ENCODE peak calls at places on chromosome 20, in six cellular contexts. One of them, this sample, is unnamed.

GRCh38 chr20:48107560-48107959 is 322.3 kb upstream of the SULF2 start:
- DNase-seq in right atrium auricular region: no peak
- DNase-seq in cardiac muscle cell: no peak
- DNase-seq in colonic mucosa: no peak
- DNase-seq in vagina: no peak
- DNase-seq in esophagus muscularis mucosa: no peak
- DNase-seq in this sample: no peak

GRCh38 chr20:62704341-62704948 is 4.2 kb upstream of the NTSR1 start:
- DNase-seq in esophagus muscularis mucosa: no peak
- DNase-seq in vagina: no peak
- DNase-seq in cardiac muscle cell: peak; percentile 73
- DNase-seq in colonic mucosa: peak; percentile 68
- DNase-seq in right atrium auricular region: peak; percentile 86
- DNase-seq in this sample: peak; percentile 65

GRCh38 chr20:62019881-62020492 is 45.7 kb downstream of the TAF4 start:
- DNase-seq in colonic mucosa: no peak
- DNase-seq in esophagus muscularis mucosa: no peak
- DNase-seq in vagina: no peak
- DNase-seq in cardiac muscle cell: no peak
- DNase-seq in right atrium auricular region: no peak
- DNase-seq in this sample: no peak

GRCh38 chr20:62427172-62428007 is at the start of gene RBBP8NL:
- DNase-seq in colonic mucosa: peak; percentile 96
- DNase-seq in esophagus muscularis mucosa: no peak
- DNase-seq in cardiac muscle cell: no peak
- DNase-seq in vagina: no peak
- DNase-seq in right atrium auricular region: no peak
- DNase-seq in this sample: peak; percentile 90

GRCh38 chr20:61092199-61092598 is 159.9 kb upstream of the CDH4 start:
- DNase-seq in right atrium auricular region: no peak
- DNase-seq in vagina: no peak
- DNase-seq in cardiac muscle cell: no peak
- DNase-seq in colonic mucosa: no peak
- DNase-seq in esophagus muscularis mucosa: no peak
- DNase-seq in this sample: no peak

GRCh38 chr20:9032758-9033157 is 36.1 kb upstream of the PLCB4 start:
- DNase-seq in esophagus muscularis mucosa: no peak
- DNase-seq in vagina: no peak
- DNase-seq in right atrium auricular region: no peak
- DNase-seq in cardiac muscle cell: no peak
- DNase-seq in colonic mucosa: no peak
- DNase-seq in this sample: no peak

GRCh38 chr20:57790176-57790575 is 80.4 kb upstream of the PMEPA1 start:
- DNase-seq in vagina: no peak
- DNase-seq in esophagus muscularis mucosa: no peak
- DNase-seq in cardiac muscle cell: no peak
- DNase-seq in colonic mucosa: no peak
- DNase-seq in right atrium auricular region: no peak
- DNase-seq in this sample: no peak

GRCh38 chr20:63590218-63591146 is 16.4 kb upstream of the HELZ2 start:
- DNase-seq in colonic mucosa: no peak
- DNase-seq in right atrium auricular region: no peak
- DNase-seq in vagina: no peak
- DNase-seq in esophagus muscularis mucosa: no peak
- DNase-seq in cardiac muscle cell: no peak
- DNase-seq in this sample: no peak

GRCh38 chr20:62768815-62769287 is 27.4 kb upstream of the MRGBP start:
- DNase-seq in esophagus muscularis mucosa: no peak
- DNase-seq in cardiac muscle cell: peak; percentile 33
- DNase-seq in right atrium auricular region: no peak
- DNase-seq in colonic mucosa: no peak
- DNase-seq in vagina: no peak
- DNase-seq in this sample: peak; percentile 68

GRCh38 chr20:47855799-47856198 is 70.5 kb upstream of the SULF2 start:
- DNase-seq in right atrium auricular region: no peak
- DNase-seq in vagina: no peak
- DNase-seq in colonic mucosa: no peak
- DNase-seq in cardiac muscle cell: no peak
- DNase-seq in esophagus muscularis mucosa: no peak
- DNase-seq in this sample: no peak

GRCh38 chr20:35729836-35730582 is 12.1 kb downstream of the RBM39 start:
- DNase-seq in vagina: no peak
- DNase-seq in colonic mucosa: no peak
- DNase-seq in esophagus muscularis mucosa: no peak
- DNase-seq in cardiac muscle cell: no peak
- DNase-seq in right atrium auricular region: no peak
- DNase-seq in this sample: no peak

GRCh38 chr20:35731469-35731788 is 10.6 kb downstream of the RBM39 start:
- DNase-seq in right atrium auricular region: no peak
- DNase-seq in cardiac muscle cell: no peak
- DNase-seq in vagina: no peak
- DNase-seq in colonic mucosa: no peak
- DNase-seq in esophagus muscularis mucosa: no peak
- DNase-seq in this sample: no peak

GRCh38 chr20:35730583-35731468 is 11.2 kb downstream of the RBM39 start:
- DNase-seq in esophagus muscularis mucosa: no peak
- DNase-seq in colonic mucosa: no peak
- DNase-seq in vagina: no peak
- DNase-seq in cardiac muscle cell: no peak
- DNase-seq in right atrium auricular region: no peak
- DNase-seq in this sample: no peak

GRCh38 chr20:35732644-35732982 is 9.4 kb downstream of the RBM39 start:
- DNase-seq in right atrium auricular region: no peak
- DNase-seq in colonic mucosa: no peak
- DNase-seq in esophagus muscularis mucosa: no peak
- DNase-seq in vagina: no peak
- DNase-seq in cardiac muscle cell: no peak
- DNase-seq in this sample: no peak

DNA sequence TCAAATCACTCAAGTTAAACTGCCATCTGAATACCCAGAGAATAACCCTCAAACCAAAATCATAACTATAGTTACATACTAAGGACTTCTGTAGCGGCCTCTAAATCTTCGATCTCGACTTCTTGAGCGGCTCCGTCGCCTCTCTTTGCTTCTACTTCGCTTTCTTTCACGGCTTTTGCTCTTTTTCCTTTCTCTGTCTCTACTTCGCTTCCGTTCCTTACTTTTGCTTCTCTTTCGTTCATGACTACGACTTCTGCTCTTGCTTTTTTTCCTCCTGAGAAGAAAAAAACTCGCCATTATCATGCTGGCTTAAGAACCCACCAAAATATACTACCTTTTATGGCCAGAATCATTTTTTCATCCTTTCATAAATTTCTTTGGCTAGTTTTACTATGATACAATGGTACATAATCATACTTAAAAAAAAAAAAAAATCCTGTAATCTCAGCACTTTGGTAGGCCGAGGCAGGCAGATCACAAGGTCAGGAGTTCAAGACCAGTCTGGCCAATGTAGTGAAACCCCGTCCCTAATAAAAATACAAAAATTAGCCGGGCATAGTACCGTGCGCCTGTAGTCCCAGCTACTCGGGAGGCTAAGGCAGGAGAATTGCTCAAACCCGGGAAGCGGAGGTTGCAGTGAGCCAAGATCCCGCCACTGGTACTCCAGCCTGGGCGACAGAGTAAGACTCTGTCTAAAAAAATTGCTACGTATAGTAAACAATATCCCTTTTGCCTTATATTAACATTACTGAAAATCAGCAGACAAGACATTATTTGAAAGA is 10.0 kb downstream of the RBM39 start:
- DNase-seq in vagina: no peak
- DNase-seq in right atrium auricular region: no peak
- DNase-seq in colonic mucosa: no peak
- DNase-seq in cardiac muscle cell: no peak
- DNase-seq in esophagus muscularis mucosa: no peak
- DNase-seq in this sample: no peak
- H3K36me3 ChIP-seq in vagina: peaks cover 91% of the 10 kb centered on the region
- H3K36me3 ChIP-seq in right atrium auricular region: peaks cover 100% of the 10 kb centered on the region
- H3K36me3 ChIP-seq in colonic mucosa: peaks cover 54% of the 10 kb centered on the region
- H3K36me3 ChIP-seq in cardiac muscle cell: peaks cover 90% of the 10 kb centered on the region
- H3K36me3 ChIP-seq in esophagus muscularis mucosa: peaks cover 100% of the 10 kb centered on the region
- H3K36me3 ChIP-seq in this sample: peaks cover 24% of the 10 kb centered on the region

GRCh38 chr20:49665796-49666195 is 47.9 kb downstream of the B4GALT5 start:
- DNase-seq in vagina: no peak
- DNase-seq in esophagus muscularis mucosa: no peak
- DNase-seq in colonic mucosa: no peak
- DNase-seq in right atrium auricular region: no peak
- DNase-seq in cardiac muscle cell: no peak
- DNase-seq in this sample: no peak
- H3K9me3 ChIP-seq in vagina: no peaks in the 10 kb centered on the region
- H3K9me3 ChIP-seq in esophagus muscularis mucosa: no peaks in the 10 kb centered on the region
- H3K9me3 ChIP-seq in colonic mucosa: no peaks in the 10 kb centered on the region
- H3K9me3 ChIP-seq in right atrium auricular region: no peaks in the 10 kb centered on the region
- H3K9me3 ChIP-seq in cardiac muscle cell: no peaks in the 10 kb centered on the region
- H3K9me3 ChIP-seq in this sample: no peaks in the 10 kb centered on the region

GRCh38 chr20:32463642-32464400 is 105.7 kb downstream of the ASXL1 start:
- DNase-seq in esophagus muscularis mucosa: no peak
- DNase-seq in cardiac muscle cell: peak; percentile 34
- DNase-seq in colonic mucosa: peak; percentile 85
- DNase-seq in vagina: no peak
- DNase-seq in right atrium auricular region: no peak
- DNase-seq in this sample: peak; percentile 80

GRCh38 chr20:32465092-32465900 is 107.2 kb downstream of the ASXL1 start:
- DNase-seq in cardiac muscle cell: no peak
- DNase-seq in vagina: no peak
- DNase-seq in right atrium auricular region: peak; percentile 81
- DNase-seq in esophagus muscularis mucosa: no peak
- DNase-seq in colonic mucosa: peak; percentile 91
- DNase-seq in this sample: peak; percentile 98

GRCh38 chr20:32462900-32463641 is 104.9 kb downstream of the ASXL1 start:
- DNase-seq in cardiac muscle cell: no peak
- DNase-seq in right atrium auricular region: no peak
- DNase-seq in vagina: no peak
- DNase-seq in colonic mucosa: peak; percentile 79
- DNase-seq in esophagus muscularis mucosa: no peak
- DNase-seq in this sample: peak; percentile 94

GRCh38 chr20:32466739-32467505 is 108.8 kb downstream of the ASXL1 start:
- DNase-seq in vagina: no peak
- DNase-seq in cardiac muscle cell: no peak
- DNase-seq in right atrium auricular region: no peak
- DNase-seq in colonic mucosa: no peak
- DNase-seq in esophagus muscularis mucosa: no peak
- DNase-seq in this sample: no peak

DNA sequence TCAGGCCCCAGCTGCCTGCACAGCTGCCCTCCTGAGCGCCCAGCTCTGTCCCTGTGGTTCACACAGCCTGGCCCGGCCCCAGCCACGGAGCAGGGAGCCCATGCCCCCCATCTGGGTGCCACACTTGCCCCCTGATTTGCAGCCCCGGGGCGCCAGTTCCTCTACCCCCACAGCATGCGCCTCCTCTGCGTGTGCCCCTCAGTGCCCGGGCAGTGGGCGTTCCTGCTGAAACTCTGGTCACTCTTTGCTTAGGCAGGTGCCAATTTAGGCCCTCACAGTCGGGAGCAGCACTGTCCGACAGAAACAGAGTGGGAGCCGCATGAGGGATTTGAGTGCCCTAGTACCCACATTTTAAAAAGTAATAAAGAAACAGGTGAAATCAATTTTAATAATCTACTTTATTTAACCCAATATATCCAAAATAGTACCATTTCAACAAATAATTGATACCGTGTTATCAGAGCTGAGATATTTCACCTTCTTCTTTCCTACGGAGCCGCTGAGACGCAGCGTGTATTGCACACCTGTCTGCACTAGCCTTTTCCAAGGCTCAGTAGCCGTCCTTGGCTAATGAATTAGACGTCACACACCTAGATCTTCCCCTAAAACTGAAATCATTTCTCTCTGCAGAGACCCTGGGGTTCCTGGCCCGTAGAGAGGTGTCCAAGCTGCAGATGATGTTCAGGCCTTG is 106.4 kb downstream of the ASXL1 start:
- DNase-seq in cardiac muscle cell: no peak
- DNase-seq in esophagus muscularis mucosa: no peak
- DNase-seq in right atrium auricular region: no peak
- DNase-seq in colonic mucosa: no peak
- DNase-seq in vagina: no peak
- DNase-seq in this sample: no peak
- H3K36me3 ChIP-seq in cardiac muscle cell: no peaks in the 10 kb centered on the region
- H3K36me3 ChIP-seq in esophagus muscularis mucosa: no peaks in the 10 kb centered on the region
- H3K36me3 ChIP-seq in right atrium auricular region: no peaks in the 10 kb centered on the region
- H3K36me3 ChIP-seq in colonic mucosa: no peaks in the 10 kb centered on the region
- H3K36me3 ChIP-seq in vagina: peaks cover 3% of the 10 kb centered on the region
- H3K36me3 ChIP-seq in this sample: no peaks in the 10 kb centered on the region

GRCh38 chr20:25859649-25860530 is 163.2 kb upstream of the ZNF337 start:
- DNase-seq in right atrium auricular region: peak; percentile 81
- DNase-seq in colonic mucosa: peak; percentile 56
- DNase-seq in esophagus muscularis mucosa: no peak
- DNase-seq in cardiac muscle cell: peak; percentile 51
- DNase-seq in vagina: no peak
- DNase-seq in this sample: peak; percentile 50
- H3K9me3 ChIP-seq in right atrium auricular region: no peaks in the 10 kb centered on the region
- H3K9me3 ChIP-seq in colonic mucosa: no peaks in the 10 kb centered on the region
- H3K9me3 ChIP-seq in esophagus muscularis mucosa: no peaks in the 10 kb centered on the region
- H3K9me3 ChIP-seq in cardiac muscle cell: no peaks in the 10 kb centered on the region
- H3K9me3 ChIP-seq in vagina: no peaks in the 10 kb centered on the region
- H3K9me3 ChIP-seq in this sample: no peaks in the 10 kb centered on the region

This sample was measured in small intestine.